ENCODE peak calls at places on chromosomes 1 and 21, in eight cellular contexts. G is tibial artery, I is right atrium auricular region, H is neuronal stem cell, W is endothelial cell of umbilical vein, E is fibroblast of lung, F is lung, V is right lobe of liver. Q is an unnamed sample.
A peak's percentile ranks its signal among the peaks of the same experiment; 100 is the strongest.

GRCh38 chr1:21604208-21604957 is 64.8 kb downstream of the RAP1GAP start:
- DNase-seq in H (no peak), E (no peak), W (no peak), I (no peak), G (no peak), F (no peak), V (no peak), Q (no peak)

GRCh38 chr1:40781614-40781971 is 2.0 kb upstream of the KCNQ4 start:
- DNase-seq in H (no peak), I (no peak), W (no peak), G (no peak), E (no peak), V (no peak), F (no peak), Q (no peak)

GRCh38 chr1:2233997-2234761 is 6.1 kb downstream of the SKI start:
- DNase-seq in H (no peak), I (peak; percentile 98), G (peak; percentile 98), V (peak; percentile 92), W (peak; percentile 47), F (peak; percentile 92), E (peak; percentile 80), Q (peak; percentile 95)

GRCh38 chr1:199878818-199879217 is 148.7 kb upstream of the NR5A2 start:
- DNase-seq in E (no peak), I (no peak), W (no peak), F (no peak), V (no peak), G (no peak), H (no peak), Q (no peak)

GRCh38 chr1:100699744-100700143 is 19.8 kb upstream of the VCAM1 start:
- DNase-seq in F (no peak), I (no peak), W (peak; percentile 35), E (peak; percentile 62), H (no peak), G (no peak), V (no peak), Q (no peak)

GRCh38 chr21:32332463-32332951 is 33.9 kb downstream of the MRAP start:
- DNase-seq in W (no peak), H (no peak), I (no peak), G (no peak), E (peak; percentile 10), F (no peak), V (no peak), Q (no peak)

GRCh38 chr1:8343464-8344001 is 25.6 kb downstream of the SLC45A1 start:
- DNase-seq in F (peak; percentile 54), V (no peak), I (peak; percentile 91), H (no peak), W (peak; percentile 36), G (peak; percentile 98), E (peak; percentile 96), Q (peak; percentile 95)

GRCh38 chr1:46131727-46132528 is 501 bp downstream of the PIK3R3 start:
- DNase-seq in W (peak; percentile 45), V (peak; percentile 39), G (no peak), F (peak; percentile 32), H (no peak), E (peak; percentile 42), I (peak; percentile 60), Q (peak; percentile 50)

GRCh38 chr1:9270290-9270900 is 22.3 kb upstream of the SPSB1 start:
- DNase-seq in H (no peak), I (no peak), V (peak; percentile 35), F (no peak), W (no peak), E (peak; percentile 18), G (peak; percentile 63), Q (peak; percentile 44)

GRCh38 chr1:110606784-110607662 is 865 bp upstream of the KCNA2 start:
- DNase-seq in E (peak; percentile 3), H (peak; percentile 33), F (no peak), W (peak; percentile 10), I (no peak), G (no peak), V (no peak), Q (no peak)

GRCh38 chr1:11757047-11757446 is 4.9 kb upstream of the C1orf167 start:
- DNase-seq in V (no peak), G (no peak), I (no peak), F (no peak), W (no peak), E (no peak), H (no peak), Q (no peak)

GRCh38 chr21:45370575-45370974 is 34.4 kb upstream of the COL18A1 start:
- DNase-seq in F (no peak), V (no peak), W (no peak), G (peak; percentile 81), E (no peak), I (no peak), H (no peak), Q (no peak)

GRCh38 chr1:87436534-87436933 is 107.9 kb downstream of the LMO4 start:
- DNase-seq in V (no peak), G (no peak), I (peak; percentile 71), H (no peak), W (no peak), E (no peak), F (no peak), Q (no peak)

GRCh38 chr1:25673456-25673855 is 56.9 kb downstream of the MAN1C1 start:
- DNase-seq in F (no peak), G (no peak), W (no peak), E (no peak), V (no peak), I (no peak), H (no peak), Q (no peak)

GRCh38 chr1:233638513-233638912 is 24.6 kb downstream of the KCNK1 start:
- DNase-seq in G (no peak), H (no peak), V (no peak), W (no peak), E (no peak), F (no peak), I (no peak), Q (no peak)

GRCh38 chr21:15682182-15682895 is 47.4 kb upstream of the USP25 start:
- DNase-seq in G (no peak), H (no peak), W (peak; percentile 66), V (no peak), E (peak; percentile 43), F (no peak), I (no peak), Q (no peak)

GRCh38 chr1:222892137-222892763 is 77.4 kb downstream of the DISP1 start:
- DNase-seq in V (no peak), W (peak; percentile 85), H (no peak), G (no peak), I (no peak), F (no peak), E (peak; percentile 78), Q (no peak)

GRCh38 chr21:21247441-21247840 is 249.2 kb downstream of the NCAM2 start:
- DNase-seq in W (peak; percentile 6), F (no peak), V (no peak), H (no peak), I (no peak), G (no peak), E (peak; percentile 52), Q (no peak)

GRCh38 chr1:203099121-203099520 is 13.3 kb upstream of the MYOG start:
- DNase-seq in E (no peak), I (peak; percentile 23), G (no peak), V (no peak), W (no peak), H (no peak), F (no peak), Q (no peak)
- H3K4me1 ChIP-seq in E (no peaks in the 10 kb centered on the region), I (no peaks in the 10 kb centered on the region), G (no peaks in the 10 kb centered on the region), V (peaks cover 8% of the 10 kb centered on the region), W (no peaks in the 10 kb centered on the region), H (no peaks in the 10 kb centered on the region), F (no peaks in the 10 kb centered on the region), Q (no peaks in the 10 kb centered on the region)

GRCh38 chr1:180168786-180169640 is 14.3 kb downstream of the QSOX1 start:
- DNase-seq in F (peak; percentile 51), H (peak; percentile 26), I (no peak), W (peak; percentile 51), V (peak; percentile 53), G (peak; percentile 55), E (no peak), Q (no peak)

GRCh38 chr1:180167721-180168467 is 13.2 kb downstream of the QSOX1 start:
- DNase-seq in V (no peak), I (no peak), F (peak; percentile 86), G (peak; percentile 47), E (no peak), W (no peak), H (no peak), Q (no peak)

GRCh38 chr1:180171691-180172090 is 17.0 kb downstream of the QSOX1 start:
- DNase-seq in E (no peak), I (no peak), G (peak; percentile 25), F (no peak), H (no peak), W (no peak), V (no peak), Q (no peak)

GRCh38 chr1:180169641-180170155 is 15.0 kb downstream of the QSOX1 start:
- DNase-seq in F (no peak), E (no peak), H (no peak), I (no peak), W (no peak), V (no peak), G (peak; percentile 44), Q (no peak)

DNA sequence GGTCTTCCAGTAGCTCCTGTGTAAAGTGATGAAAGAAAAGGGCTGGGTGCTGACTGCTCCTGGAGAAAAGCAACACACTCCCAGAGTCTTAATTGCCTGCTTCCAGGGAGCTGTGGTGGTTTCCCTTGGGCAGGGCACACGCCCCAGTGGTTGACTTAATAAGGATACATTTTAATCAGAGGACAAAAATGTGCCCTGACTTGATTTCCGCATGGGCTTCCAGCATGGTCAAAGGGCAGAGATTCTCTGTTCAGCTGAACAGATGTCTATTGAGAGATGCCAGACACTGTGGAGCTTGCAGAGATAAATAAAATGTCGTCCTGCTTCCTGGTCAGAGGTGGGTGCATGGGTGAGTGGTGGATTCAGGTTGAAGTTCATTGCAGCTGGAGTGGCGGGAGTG is 15.9 kb downstream of the QSOX1 start:
- DNase-seq in G (peak; percentile 10), H (no peak), E (no peak), V (no peak), W (no peak), I (no peak), F (no peak), Q (no peak)
- H3K4me1 ChIP-seq in G (peaks cover 38% of the 10 kb centered on the region), H (peaks cover 9% of the 10 kb centered on the region), E (peaks cover 10% of the 10 kb centered on the region), V (peaks cover 12% of the 10 kb centered on the region), W (no peaks in the 10 kb centered on the region), I (no peaks in the 10 kb centered on the region), F (peaks cover 30% of the 10 kb centered on the region), Q (peaks cover 5% of the 10 kb centered on the region)

GRCh38 chr1:84724128-84724860 is 34.0 kb upstream of the SSX2IP start:
- DNase-seq in E (no peak), G (no peak), I (no peak), F (no peak), H (no peak), V (peak; percentile 66), W (no peak), Q (no peak)
- H3K4me1 ChIP-seq in E (peaks cover 12% of the 10 kb centered on the region), G (peaks cover 5% of the 10 kb centered on the region), I (no peaks in the 10 kb centered on the region), F (no peaks in the 10 kb centered on the region), H (peaks cover 1% of the 10 kb centered on the region), V (peaks cover 53% of the 10 kb centered on the region), W (no peaks in the 10 kb centered on the region), Q (peaks cover 5% of the 10 kb centered on the region)

DNA sequence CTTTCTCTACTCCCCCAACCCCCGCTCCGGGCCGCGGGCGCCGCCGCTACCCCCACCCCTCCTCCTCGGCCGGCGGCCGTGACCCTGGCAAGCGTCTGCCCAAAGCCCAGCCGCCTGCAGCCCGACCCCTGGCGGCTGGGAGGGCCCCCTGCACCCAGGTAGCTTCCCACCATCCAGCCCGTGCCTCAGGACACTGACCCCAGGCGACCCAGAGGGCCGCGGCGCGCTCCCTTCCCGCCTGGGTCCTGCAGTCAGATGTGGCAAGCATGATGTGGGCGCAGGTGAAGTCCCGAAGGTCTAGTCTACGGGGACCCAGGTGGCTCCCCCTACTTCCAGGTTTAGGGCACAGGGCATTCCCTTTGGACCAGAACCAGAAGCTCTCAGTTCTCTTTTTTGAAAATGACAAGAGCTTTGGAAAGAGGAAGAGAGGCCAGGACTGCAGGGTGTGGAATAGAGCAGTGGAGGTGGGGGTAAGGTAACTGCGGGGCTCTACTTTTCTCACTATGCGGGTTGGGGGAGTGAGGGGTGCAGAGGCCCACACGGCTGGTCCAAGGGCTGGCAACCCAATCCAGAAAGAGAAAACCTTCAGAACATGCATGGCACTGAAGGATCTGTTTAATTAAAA is at the start of gene DENND4B:
- DNase-seq in I (peak; percentile 82), G (peak; percentile 90), E (peak; percentile 64), V (peak; percentile 91), W (peak; percentile 65), H (peak; percentile 76), F (peak; percentile 80), Q (peak; percentile 94)
- H3K4me1 ChIP-seq in I (no peaks in the 10 kb centered on the region), G (peaks cover 31% of the 10 kb centered on the region), E (peaks cover 4% of the 10 kb centered on the region), V (peaks cover 34% of the 10 kb centered on the region), W (peaks cover 9% of the 10 kb centered on the region), H (peaks cover 7% of the 10 kb centered on the region), F (peaks cover 11% of the 10 kb centered on the region), Q (no peaks in the 10 kb centered on the region)